ENCODE peak calls at places on chromosomes 1 and 21, in four cellular contexts. Z, W, T and A are unnamed samples.

GRCh38 chr1:92992066-92992465 is 30.8 kb upstream of the DIPK1A start:
- DNase-seq in W (no peak), Z (no peak), T (no peak), A (no peak)

GRCh38 chr1:50978144-50978851 is 8.3 kb downstream of the CDKN2C start:
- DNase-seq in W (peak; percentile 84), T (no peak), Z (peak; percentile 80), A (peak; percentile 49)

GRCh38 chr1:47460040-47460439 is 22.2 kb downstream of the FOXD2 start:
- DNase-seq in Z (no peak), T (no peak), W (no peak), A (no peak)

GRCh38 chr1:200231787-200232222 is 178.0 kb downstream of the ZNF281 start:
- DNase-seq in W (no peak), Z (no peak), T (no peak), A (peak; percentile 17)

GRCh38 chr1:164561007-164561406 is 2.0 kb downstream of the PBX1 start:
- DNase-seq in T (no peak), W (no peak), Z (no peak), A (no peak)

GRCh38 chr1:156149374-156150106 is 3.8 kb upstream of the SEMA4A start:
- DNase-seq in Z (no peak), W (no peak), T (peak; percentile 79), A (no peak)

GRCh38 chr1:116573388-116574100 is 2.7 kb upstream of the CD58 start:
- DNase-seq in W (no peak), Z (peak; percentile 85), T (no peak), A (no peak)

GRCh38 chr1:26032636-26033357 is 11.2 kb downstream of the EXTL1 start:
- DNase-seq in Z (no peak), W (no peak), T (no peak), A (no peak)

GRCh38 chr1:25702101-25702775 is 85.6 kb downstream of the MAN1C1 start:
- DNase-seq in T (no peak), Z (no peak), W (no peak), A (no peak)

GRCh38 chr1:243712890-243713425 is 137.1 kb downstream of the AKT3 start:
- DNase-seq in T (no peak), W (peak; percentile 24), Z (no peak), A (no peak)

GRCh38 chr1:112575154-112575804 is 43.7 kb downstream of the ST7L start:
- DNase-seq in Z (peak; percentile 62), T (no peak), W (peak; percentile 71), A (no peak)

GRCh38 chr1:240712014-240712731 is 100.2 kb upstream of the GREM2 start:
- DNase-seq in T (no peak), W (no peak), Z (no peak), A (no peak)

GRCh38 chr1:52239708-52240001 is 97.8 kb downstream of the ZFYVE9 start:
- DNase-seq in T (no peak), W (no peak), Z (no peak), A (no peak)

GRCh38 chr1:220326578-220326977 is 54.3 kb upstream of the RAB3GAP2 start:
- DNase-seq in Z (no peak), W (no peak), T (no peak), A (no peak)

GRCh38 chr1:61273167-61273705 is 190.9 kb downstream of the NFIA start:
- DNase-seq in T (no peak), W (no peak), Z (no peak), A (no peak)

GRCh38 chr1:32872189-32872898 is 1.6 kb upstream of the FNDC5 start:
- DNase-seq in W (peak; percentile 28), T (no peak), Z (peak; percentile 77), A (peak; percentile 52)

GRCh38 chr1:39205102-39205780 is 746 bp downstream of the MACF1 start:
- DNase-seq in T (no peak), Z (peak; percentile 59), W (no peak), A (no peak)

GRCh38 chr1:50967416-50968020 is 2.5 kb upstream of the CDKN2C start:
- DNase-seq in W (no peak), T (no peak), Z (peak; percentile 50), A (no peak)

GRCh38 chr1:33497410-33497809 is 25.0 kb downstream of the ZSCAN20 start:
- DNase-seq in T (no peak), Z (no peak), W (no peak), A (peak; percentile 28)

GRCh38 chr1:43227138-43227836 is 42.5 kb upstream of the TMEM125 start:
- DNase-seq in T (peak; percentile 34), Z (peak; percentile 82), W (peak; percentile 61), A (peak; percentile 64)

GRCh38 chr1:206804156-206804737 is 32.0 kb upstream of the IL10 start:
- DNase-seq in T (no peak), Z (no peak), W (no peak), A (no peak)

GRCh38 chr21:44964381-44964780 is 24.6 kb downstream of the SLX9 start:
- DNase-seq in Z (no peak), W (no peak), T (no peak), A (no peak)

GRCh38 chr21:44966135-44967081 is 26.6 kb downstream of the SLX9 start:
- DNase-seq in Z (no peak), W (no peak), T (no peak), A (no peak)

GRCh38 chr21:44962481-44962966 is 22.7 kb downstream of the SLX9 start:
- DNase-seq in W (no peak), T (no peak), Z (no peak), A (no peak)

GRCh38 chr21:44967082-44968047 is 27.5 kb downstream of the SLX9 start:
- DNase-seq in T (no peak), Z (no peak), W (no peak), A (no peak)

DNA sequence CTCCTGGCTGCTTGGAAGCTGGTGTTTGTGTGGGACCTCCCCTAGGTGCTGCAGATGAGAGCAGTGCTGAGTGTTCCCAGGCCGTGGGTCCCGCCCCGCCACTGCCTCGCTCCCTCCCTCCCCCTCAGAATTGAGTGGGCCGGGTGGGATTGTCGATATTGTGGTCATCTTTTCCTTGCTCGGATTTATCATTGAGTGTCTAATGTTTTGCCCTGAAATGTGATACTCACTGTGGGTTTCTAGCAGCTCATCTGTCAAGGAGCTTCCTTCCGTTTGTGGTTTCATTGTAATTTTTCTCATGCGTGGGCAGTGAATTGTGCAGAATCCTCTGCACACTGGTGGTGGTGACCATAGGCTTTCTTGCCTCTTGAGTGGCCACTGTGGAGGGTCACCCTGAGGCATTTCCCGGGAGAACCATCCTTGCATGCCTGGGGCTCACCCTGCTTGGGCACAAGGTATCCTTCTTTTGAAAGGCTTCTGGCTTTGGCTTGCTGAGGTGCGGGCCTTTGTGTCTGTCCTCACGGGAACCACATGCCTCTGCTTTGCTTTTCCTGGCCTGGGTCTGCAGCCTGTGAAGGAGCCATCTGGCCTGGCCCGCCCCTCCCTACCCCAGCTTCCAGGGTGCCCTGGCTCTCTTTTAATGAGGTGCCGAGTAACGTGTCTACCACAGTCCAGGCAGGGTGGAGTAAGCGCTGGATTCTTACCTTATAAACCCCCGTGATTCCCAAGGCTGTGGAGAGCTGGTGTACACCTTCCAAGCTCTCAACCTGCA is 25.6 kb downstream of the SLX9 start:
- DNase-seq in T (no peak), Z (no peak), W (no peak), A (no peak)
- TF ChIP-seq POLR2AphosphoS2 in T (no peak), Z (no peak), W (no peak), A (no peak)

GRCh38 chr1:205374205-205375078 is 17.7 kb upstream of the KLHDC8A start:
- DNase-seq in W (peak; percentile 48), Z (no peak), T (no peak), A (no peak)

GRCh38 chr1:205376739-205377138 is 20.0 kb upstream of the KLHDC8A start:
- DNase-seq in W (peak; percentile 38), T (no peak), Z (no peak), A (no peak)

GRCh38 chr1:205373022-205373421 is 16.3 kb upstream of the KLHDC8A start:
- DNase-seq in Z (no peak), T (no peak), W (no peak), A (no peak)

GRCh38 chr1:205377355-205377754 is 20.6 kb upstream of the KLHDC8A start:
- DNase-seq in Z (no peak), T (no peak), W (no peak), A (no peak)

DNA sequence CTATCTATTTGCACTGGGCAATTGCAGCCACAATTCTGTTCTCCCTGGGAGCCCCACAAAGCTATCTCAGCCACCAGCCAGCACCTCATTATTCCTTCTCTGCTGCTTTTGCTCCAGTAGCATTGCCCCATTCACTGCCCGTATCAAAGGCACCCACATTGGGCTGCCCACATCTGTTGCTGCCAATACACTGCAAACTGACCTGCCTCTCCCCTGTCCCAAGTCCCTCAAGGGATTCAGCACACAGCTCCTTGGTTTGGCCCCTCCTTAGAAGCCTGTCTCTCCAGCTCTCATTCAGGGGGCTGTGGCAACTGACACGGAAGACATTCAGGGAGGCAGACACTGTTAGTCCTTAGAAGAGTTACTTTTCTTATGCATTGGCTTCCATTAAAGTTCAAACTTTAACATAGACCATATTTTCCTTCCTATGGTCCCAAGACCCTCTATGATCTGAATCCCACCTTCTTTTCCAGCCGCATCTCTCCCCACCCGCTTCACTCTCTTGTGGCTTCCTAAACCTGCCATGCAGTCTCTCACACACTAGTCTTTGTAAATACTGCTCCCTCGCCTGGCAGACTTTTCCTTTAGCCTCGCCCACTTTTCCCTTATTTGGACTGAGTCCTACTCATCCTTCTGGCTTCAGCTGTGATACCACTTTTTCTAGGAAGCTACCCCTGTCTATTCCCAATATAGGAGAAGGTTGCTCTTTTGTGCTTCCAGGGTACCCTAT is 19.3 kb upstream of the KLHDC8A start:
- DNase-seq in Z (peak; percentile 25), W (peak; percentile 54), T (no peak), A (peak; percentile 33)
- TF ChIP-seq POLR2AphosphoS2 in Z (no peak), W (no peak), T (no peak), A (no peak)

GRCh38 chr1:11399250-11399649 is 79.7 kb upstream of the DISP3 start:
- DNase-seq in T (no peak), W (no peak), Z (no peak), A (no peak)
- TF ChIP-seq POLR2AphosphoS2 in T (no peak), W (no peak), Z (no peak), A (no peak)

GRCh38 chr1:82395450-82395849 is 594.7 kb downstream of the ADGRL2 start:
- DNase-seq in Z (no peak), T (no peak), W (no peak), A (no peak)

GRCh38 chr1:82392946-82393345 is 592.2 kb downstream of the ADGRL2 start:
- DNase-seq in T (no peak), W (no peak), Z (no peak), A (no peak)

GRCh38 chr1:82390627-82391026 is 589.9 kb downstream of the ADGRL2 start:
- DNase-seq in W (no peak), T (no peak), Z (no peak), A (no peak)

GRCh38 chr1:82391712-82392111 is 591.0 kb downstream of the ADGRL2 start:
- DNase-seq in Z (no peak), T (no peak), W (no peak), A (no peak)

DNA sequence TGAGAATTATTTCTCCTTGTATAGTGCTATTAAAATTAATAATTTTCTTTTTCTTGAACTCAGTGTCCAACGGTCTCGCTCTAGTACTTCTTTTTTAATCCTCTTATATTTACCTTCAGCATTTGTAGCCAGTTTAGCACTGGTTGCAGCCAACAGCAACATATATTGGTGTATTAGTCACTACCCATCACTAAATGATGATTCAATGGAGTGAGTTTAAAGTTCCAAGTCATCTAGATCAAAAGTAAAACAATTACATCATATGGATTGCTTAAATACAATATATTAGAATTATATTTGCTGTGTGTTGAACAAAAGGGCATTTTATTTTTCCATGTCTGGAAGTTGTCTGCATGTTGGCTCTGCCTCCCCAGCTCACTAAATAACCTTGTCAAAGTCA is 591.8 kb downstream of the ADGRL2 start:
- DNase-seq in Z (no peak), W (no peak), T (no peak), A (no peak)
- TF ChIP-seq POLR2AphosphoS2 in Z (no peak), W (no peak), T (no peak), A (no peak)